ENCODE peak calls at places on chromosomes 12 and 14, in four cellular contexts. P is left ventricle myocardium superior, S is natural killer cell, J is sciatic nerve. V is an unnamed sample.

GRCh38 chr12:77796775-77797174 is 33.9 kb upstream of the NAV3 start:
- ATAC-seq in P (no peak), S (no peak), J (no peak), V (no peak)

GRCh38 chr14:53596845-53597525 is 359.6 kb downstream of the BMP4 start:
- ATAC-seq in P (peak), S (no peak), J (no peak), V (no peak)

GRCh38 chr12:7915911-7916403 is 20.0 kb downstream of the SLC2A3 start:
- ATAC-seq in P (no peak), S (peak), J (peak), V (no peak)

GRCh38 chr14:94656043-94656442 is 43.9 kb downstream of the SERPINA3 start:
- ATAC-seq in P (no peak), S (no peak), J (no peak), V (no peak)

GRCh38 chr12:70590051-70590450 is 47.2 kb downstream of the PTPRB start:
- ATAC-seq in P (peak), S (peak), J (peak), V (no peak)

GRCh38 chr14:100837812-100838170 is 11.9 kb downstream of the MEG3 start:
- ATAC-seq in P (no peak), S (no peak), J (no peak), V (no peak)

GRCh38 chr12:23757541-23757962 is 191.9 kb downstream of the SOX5 start:
- ATAC-seq in P (no peak), S (no peak), J (no peak), V (no peak)

GRCh38 chr12:2052861-2053674 is at the start of gene CACNA1C:
- ATAC-seq in P (peak), S (peak), J (peak), V (peak)

GRCh38 chr12:34311337-34311736 is 289.0 kb downstream of the ALG10 start:
- ATAC-seq in P (no peak), S (no peak), J (no peak), V (no peak)

GRCh38 chr12:111126331-111126730 is 206.0 kb upstream of the MYL2 start:
- ATAC-seq in P (peak), S (no peak), J (peak), V (no peak)

GRCh38 chr14:99273025-99273723 is 1.2 kb upstream of the BCL11B start:
- ATAC-seq in P (no peak), S (no peak), J (peak), V (no peak)

GRCh38 chr14:100554696-100555320 is 32.4 kb downstream of the BEGAIN start:
- ATAC-seq in P (no peak), S (no peak), J (no peak), V (no peak)

GRCh38 chr12:95718001-95718400 is 72.6 kb downstream of the NTN4 start:
- ATAC-seq in P (peak), S (no peak), J (no peak), V (no peak)